ENCODE peak calls at places on chromosomes 1 and 21, in eight cellular contexts. N, I, D, S, O, L, T and Q are unnamed samples.

GRCh38 chr1:56683569-56683968 is 38.5 kb downstream of the PRKAA2 start:
- DNase-seq in D (no peak), N (no peak), S (no peak), T (no peak), I (no peak), O (no peak), L (no peak), Q (no peak)

GRCh38 chr1:20721117-20722061 is 3.6 kb upstream of the KIF17 start:
- DNase-seq in D (no peak), N (no peak), S (no peak), T (no peak), L (no peak), I (no peak), O (no peak), Q (no peak)

GRCh38 chr1:45012639-45013278 is 705 bp downstream of the UROD start:
- DNase-seq in T (peak), N (peak), I (peak), L (peak), D (no peak), O (peak), S (peak), Q (peak)

GRCh38 chr1:164673584-164674214 is 114.7 kb downstream of the PBX1 start:
- DNase-seq in N (peak), L (no peak), T (no peak), S (peak), D (no peak), I (no peak), O (no peak), Q (peak)

GRCh38 chr1:20110679-20111078 is 8.7 kb downstream of the PLA2G2D start:
- DNase-seq in L (no peak), N (peak), D (no peak), S (no peak), O (no peak), I (no peak), T (peak), Q (peak)

GRCh38 chr1:61692155-61692783 is 32.7 kb downstream of the TM2D1 start:
- DNase-seq in O (no peak), L (no peak), S (no peak), I (peak), T (peak), N (peak), D (no peak), Q (no peak)

GRCh38 chr1:20883766-20884165 is 96.7 kb upstream of the HP1BP3 start:
- DNase-seq in I (no peak), S (no peak), L (no peak), N (no peak), O (no peak), T (peak), D (no peak), Q (no peak)

GRCh38 chr1:21734526-21734925 is 48.4 kb downstream of the USP48 start:
- DNase-seq in I (no peak), T (peak), S (no peak), D (no peak), L (no peak), N (no peak), O (no peak), Q (no peak)

GRCh38 chr1:31760901-31761470 is 3.2 kb downstream of the ADGRB2 start:
- DNase-seq in O (peak), T (peak), L (no peak), D (peak), I (peak), S (no peak), N (peak), Q (peak)

GRCh38 chr1:183470961-183471747 is 1.1 kb upstream of the SMG7 start:
- DNase-seq in I (peak), N (peak), T (peak), L (peak), S (peak), D (peak), O (peak), Q (peak)

GRCh38 chr1:48470506-48470905 is 1.5 kb downstream of the SPATA6 start:
- DNase-seq in O (no peak), T (peak), N (no peak), L (no peak), S (no peak), I (peak), D (no peak), Q (peak)

GRCh38 chr1:22133247-22133927 is 9.5 kb downstream of the WNT4 start:
- DNase-seq in N (no peak), L (no peak), O (no peak), D (no peak), I (no peak), S (no peak), T (no peak), Q (no peak)

GRCh38 chr1:78043436-78043835 is 2.3 kb upstream of the GIPC2 start:
- DNase-seq in T (no peak), N (no peak), O (no peak), L (no peak), I (no peak), D (no peak), S (no peak), Q (no peak)

GRCh38 chr1:156508205-156508954 is 7.8 kb upstream of the MEF2D start:
- DNase-seq in T (no peak), S (no peak), O (no peak), I (peak), N (peak), L (no peak), D (no peak), Q (no peak)

GRCh38 chr21:46399686-46400085 is 59.0 kb upstream of the DIP2A start:
- DNase-seq in L (no peak), T (no peak), I (no peak), D (no peak), N (no peak), S (no peak), O (no peak), Q (no peak)

GRCh38 chr1:179384027-179384426 is 18.3 kb downstream of the AXDND1 start:
- DNase-seq in S (no peak), O (no peak), T (no peak), L (no peak), I (no peak), N (no peak), D (no peak), Q (no peak)

GRCh38 chr21:36518883-36519492 is 39.1 kb upstream of the CLDN14 start:
- DNase-seq in O (no peak), N (no peak), T (no peak), I (no peak), L (no peak), D (no peak), S (no peak), Q (no peak)

GRCh38 chr1:41927118-41927517 is 8.4 kb upstream of the HIVEP3 start:
- DNase-seq in N (no peak), T (no peak), D (no peak), S (no peak), L (no peak), I (no peak), O (no peak), Q (no peak)

GRCh38 chr1:116951175-116951935 is 41.6 kb downstream of the PTGFRN start:
- DNase-seq in S (no peak), L (no peak), I (peak), T (peak), N (peak), D (no peak), O (no peak), Q (peak)

GRCh38 chr1:11545793-11546192 is 66.8 kb downstream of the DISP3 start:
- DNase-seq in D (no peak), L (no peak), O (no peak), T (no peak), N (no peak), I (no peak), S (no peak), Q (no peak)